ENCODE peak calls at places on chromosomes 7 and 10, in seven cellular contexts. V, D, A, M, U, K and J are unnamed samples. For H3K36me3, the result is how much of the 10 kb centered on the place peaks cover.

GRCh38 chr7:101169838-101170531 is 4.6 kb upstream of the VGF start:
- DNase-seq in K (peak), D (peak), V (no peak), A (peak), M (peak), U (peak), J (peak)

GRCh38 chr10:83991986-83992753 is 147.1 kb upstream of the GHITM start:
- DNase-seq in A (no peak), K (peak), V (peak), U (no peak), D (peak), M (peak), J (peak)

GRCh38 chr7:149414745-149415390 is 46.0 kb downstream of the ZNF777 start:
- DNase-seq in K (peak), U (no peak), D (peak), A (no peak), V (no peak), M (peak), J (peak)

GRCh38 chr7:30019960-30020359 is 6.5 kb downstream of the FKBP14 start:
- DNase-seq in D (no peak), K (no peak), U (no peak), M (no peak), V (no peak), A (no peak), J (no peak)

GRCh38 chr7:45610019-45610418 is 35.9 kb downstream of the ADCY1 start:
- DNase-seq in A (no peak), D (no peak), U (no peak), M (no peak), V (no peak), K (no peak), J (no peak)

GRCh38 chr7:84536256-84536870 is 341.8 kb upstream of the SEMA3A start:
- DNase-seq in K (no peak), A (no peak), U (no peak), M (no peak), V (no peak), D (no peak), J (no peak)

GRCh38 chr10:44289125-44289524 is 95.8 kb downstream of the CXCL12 start:
- DNase-seq in K (no peak), M (no peak), U (no peak), D (no peak), A (no peak), V (no peak), J (no peak)

GRCh38 chr7:17557305-17557704 is 258.9 kb downstream of the AHR start:
- DNase-seq in M (no peak), D (no peak), K (no peak), U (no peak), V (no peak), A (no peak), J (no peak)

GRCh38 chr10:44043646-44044368 is 341.1 kb downstream of the CXCL12 start:
- DNase-seq in U (no peak), V (no peak), K (no peak), M (no peak), A (no peak), D (no peak), J (no peak)

GRCh38 chr10:57336339-57336738 is 931.4 kb downstream of the IPMK start:
- DNase-seq in M (no peak), U (no peak), D (no peak), K (no peak), A (no peak), V (no peak), J (no peak)

GRCh38 chr10:119111968-119112515 is 8.1 kb downstream of the DENND10 start:
- DNase-seq in U (no peak), V (no peak), M (no peak), A (no peak), D (no peak), K (no peak), J (no peak)

GRCh38 chr7:91424372-91424771 is 160.1 kb downstream of the FZD1 start:
- DNase-seq in A (no peak), D (no peak), K (peak), M (no peak), U (no peak), V (no peak), J (no peak)

GRCh38 chr10:77539147-77539935 is 98.3 kb downstream of the KCNMA1 start:
- DNase-seq in M (no peak), V (no peak), K (no peak), D (no peak), U (no peak), A (no peak), J (no peak)

GRCh38 chr10:100817268-100817839 is 72.0 kb downstream of the PAX2 start:
- DNase-seq in V (no peak), A (no peak), U (no peak), D (no peak), M (peak), K (peak), J (no peak)

GRCh38 chr10:92847185-92847864 is 995 bp upstream of the EXOC6 start:
- DNase-seq in K (no peak), A (no peak), V (no peak), D (no peak), U (no peak), M (no peak), J (no peak)

GRCh38 chr10:103890194-103890658 is 27.8 kb downstream of the STN1 start:
- DNase-seq in A (no peak), K (no peak), V (peak), D (peak), U (no peak), M (peak), J (peak)

GRCh38 chr7:142875456-142875855 is 10.1 kb downstream of the TRPV6 start:
- DNase-seq in V (no peak), A (no peak), M (peak), K (no peak), U (peak), D (no peak), J (no peak)

GRCh38 chr7:128122577-128123290 is 91.5 kb upstream of the LRRC4 start:
- DNase-seq in A (no peak), V (no peak), D (no peak), K (no peak), U (no peak), M (no peak), J (no peak)

GRCh38 chr10:51063659-51064535 is 10.4 kb upstream of the PRKG1 start:
- DNase-seq in U (no peak), A (no peak), D (peak), K (peak), V (peak), M (no peak), J (no peak)

GRCh38 chr7:123621707-123622106 is 20.1 kb downstream of the ASB15 start:
- DNase-seq in D (no peak), U (no peak), A (no peak), M (no peak), K (no peak), V (no peak), J (no peak)

GRCh38 chr7:75819711-75820110 is 6.1 kb upstream of the CCL24 start:
- DNase-seq in K (no peak), D (no peak), V (no peak), U (no peak), M (peak), A (no peak), J (no peak)

GRCh38 chr10:6013413-6014192 is 36.3 kb upstream of the IL15RA start:
- DNase-seq in K (no peak), D (no peak), U (no peak), M (no peak), V (no peak), A (no peak), J (peak)

GRCh38 chr7:98378210-98378819 is 22.6 kb downstream of the BAIAP2L1 start:
- DNase-seq in A (no peak), M (peak), U (no peak), D (no peak), V (no peak), K (no peak), J (no peak)

GRCh38 chr10:117374506-117375359 is 507 bp downstream of the PDZD8 start:
- DNase-seq in U (peak), M (peak), K (peak), A (peak), V (no peak), D (peak), J (peak)

GRCh38 chr10:107496594-107496993 is 332.1 kb upstream of the SORCS1 start:
- DNase-seq in U (no peak), M (no peak), K (no peak), D (no peak), A (no peak), V (no peak), J (no peak)

GRCh38 chr10:98920807-98921206 is 314.8 kb downstream of the HPSE2 start:
- DNase-seq in V (no peak), D (peak), M (no peak), A (no peak), U (no peak), K (no peak), J (no peak)

GRCh38 chr10:93039721-93040120 is 20.9 kb upstream of the CYP26C1 start:
- DNase-seq in U (no peak), K (peak), A (no peak), V (peak), D (peak), M (no peak), J (no peak)

GRCh38 chr7:95690367-95690947 is 81.9 kb upstream of the DYNC1I1 start:
- DNase-seq in M (no peak), K (peak), A (no peak), V (peak), D (peak), U (no peak), J (peak)

GRCh38 chr7:101602484-101603241 is 26.4 kb downstream of the MYL10 start:
- DNase-seq in K (peak), A (peak), D (peak), V (peak), M (peak), U (no peak), J (peak)

GRCh38 chr7:24783731-24784130 is 26.5 kb upstream of the GSDME start:
- DNase-seq in M (no peak), U (no peak), V (no peak), D (no peak), A (no peak), K (no peak), J (no peak)

DNA sequence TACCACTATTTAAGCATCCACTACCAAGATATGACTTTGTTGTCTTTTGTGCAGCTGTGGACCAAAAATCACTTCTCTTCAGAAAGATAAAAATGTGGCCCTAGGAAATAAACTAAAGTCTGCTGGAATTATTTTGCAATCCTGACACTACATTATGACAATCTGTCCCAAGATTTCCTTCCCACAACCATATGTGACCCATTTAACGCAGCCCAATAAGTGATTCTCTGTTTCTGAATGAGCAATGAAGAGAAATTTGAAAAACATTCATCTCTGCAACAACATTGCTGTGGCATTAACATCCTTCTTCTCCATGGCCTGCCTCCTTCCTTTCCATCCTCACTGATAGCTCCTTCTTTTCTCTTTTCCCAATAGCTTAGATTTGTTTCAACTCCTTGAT is 212.0 kb downstream of the TSPAN12 start:
- DNase-seq in V (no peak), D (no peak), A (no peak), K (no peak), U (no peak), M (no peak), J (no peak)
- H3K36me3 ChIP-seq in V (under half), D (under half), A (under half), K (under half), U (under half), M (under half), J (under half)

DNA sequence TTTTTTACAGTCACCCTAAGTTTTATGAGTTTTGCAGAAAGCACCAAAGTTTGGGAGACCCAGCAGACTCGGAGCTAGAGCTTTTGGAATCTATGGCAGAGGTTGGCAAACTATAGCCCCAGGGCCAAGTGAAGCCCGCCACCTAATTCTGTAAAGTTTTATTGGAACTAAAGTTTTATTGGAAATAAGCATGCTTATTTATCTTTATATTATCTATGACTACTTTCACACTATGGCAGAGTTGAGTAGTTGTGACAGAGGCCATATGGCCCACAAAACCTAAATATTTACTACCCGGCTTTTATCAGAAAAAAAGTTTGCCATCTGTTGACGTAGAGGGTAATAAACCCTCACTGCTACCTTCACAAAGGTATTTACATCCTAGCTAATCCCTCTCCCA is 267.6 kb downstream of the GPAM start:
- DNase-seq in V (no peak), D (no peak), U (no peak), K (no peak), M (no peak), A (no peak), J (no peak)
- H3K27ac ChIP-seq in V (no peak), D (no peak), U (no peak), K (no peak), M (no peak), A (no peak), J (no peak)

DNA sequence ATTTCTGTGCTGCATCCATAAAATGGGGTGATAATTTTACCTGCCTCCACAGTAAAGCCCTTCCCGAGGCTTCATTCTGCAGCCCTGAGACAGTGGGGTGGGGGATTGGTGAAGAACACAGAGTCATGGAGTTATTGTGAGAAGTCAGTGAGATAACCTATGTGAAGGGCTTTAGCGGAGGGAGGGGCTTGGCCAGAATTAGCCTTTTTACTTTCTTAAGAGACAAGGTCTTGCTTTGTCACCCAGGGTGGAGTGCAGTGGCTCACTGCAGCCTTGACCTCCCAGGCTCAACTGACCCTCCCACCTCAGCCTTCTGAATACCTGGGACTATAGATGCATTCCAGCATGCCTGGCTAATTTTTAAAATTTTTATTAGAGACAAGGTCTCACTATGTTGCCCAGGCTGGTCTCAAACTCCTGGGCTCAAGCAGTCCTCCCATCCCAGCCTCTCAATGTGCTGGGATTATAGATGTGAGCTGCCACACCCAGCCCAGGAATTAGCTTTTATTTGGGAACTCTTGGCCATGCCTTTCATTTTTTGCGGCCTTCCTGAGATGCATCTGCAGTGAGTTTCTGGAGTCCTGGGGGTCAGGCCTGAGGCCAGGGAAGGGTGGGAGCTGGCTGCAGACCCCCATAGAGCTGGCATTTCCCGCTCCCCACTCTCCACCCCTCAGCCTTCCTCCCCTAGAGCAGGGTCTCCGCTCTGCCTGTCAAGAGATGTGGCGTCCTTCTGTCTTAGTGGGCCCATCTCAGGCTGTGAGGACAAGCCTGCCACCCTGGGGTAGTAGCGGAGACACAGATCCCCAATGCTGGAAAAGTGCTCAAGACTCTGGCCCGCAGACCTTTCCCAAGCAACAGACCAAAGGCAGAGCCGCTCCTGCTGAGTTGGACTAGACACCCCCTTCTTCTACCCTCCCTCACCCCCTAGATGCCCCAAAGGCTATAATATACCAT is 77.0 kb downstream of the ZMIZ1 start:
- DNase-seq in D (no peak), M (no peak), V (no peak), A (no peak), K (no peak), U (no peak), J (no peak)
- H3K36me3 ChIP-seq in D (under half), M (under half), V (under half), A (under half), K (under half), U (under half), J (under half)

DNA sequence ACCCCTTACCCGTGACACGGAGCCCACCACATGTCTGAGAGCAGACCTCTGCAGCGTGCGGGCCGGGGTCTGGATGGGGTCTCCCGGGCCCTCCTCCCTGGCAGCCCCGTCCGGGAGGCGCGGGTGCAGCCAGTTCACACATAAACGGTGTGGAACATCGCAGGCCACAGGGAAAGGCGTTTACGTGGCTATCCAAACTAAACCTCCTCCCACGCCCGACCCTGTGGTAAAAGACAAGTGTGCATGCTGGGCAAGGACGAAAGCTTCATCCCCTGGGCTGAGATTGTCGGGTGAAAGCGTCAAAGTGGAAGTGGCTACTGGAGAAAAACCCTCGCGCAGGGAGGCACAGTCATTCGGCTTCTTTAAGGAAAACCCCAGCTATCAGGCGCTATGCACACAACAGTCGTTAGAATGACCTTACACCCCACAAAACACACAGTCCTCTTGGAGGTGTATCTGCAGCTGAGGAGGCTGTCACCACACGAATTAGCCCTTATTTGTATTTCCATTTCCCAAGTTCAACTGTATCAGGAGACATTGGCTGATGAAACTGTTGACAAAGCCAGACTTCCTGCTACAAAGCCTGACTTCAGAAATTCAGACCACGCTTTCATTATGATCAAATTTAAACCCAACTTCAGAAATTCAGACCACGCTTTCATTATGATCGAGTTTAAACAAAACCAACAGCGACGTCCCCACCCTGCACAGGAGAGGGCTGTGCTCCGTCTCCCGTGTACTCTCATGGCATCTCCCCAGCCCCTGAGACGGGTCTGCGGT is 15.3 kb downstream of the GPER1 start:
- DNase-seq in D (peak), U (no peak), V (no peak), A (no peak), K (no peak), M (no peak), J (no peak)
- H3K27ac ChIP-seq in D (peak), U (no peak), V (no peak), A (no peak), K (peak), M (no peak), J (no peak)

GRCh38 chr7:104328308-104328969 is at the start of gene LHFPL3:
- DNase-seq in D (peak), M (no peak), V (no peak), K (peak), U (no peak), A (no peak), J (peak)

GRCh38 chr7:104328970-104329825 is 795 bp downstream of the LHFPL3 start:
- DNase-seq in A (no peak), K (peak), U (no peak), V (no peak), M (no peak), D (peak), J (no peak)

GRCh38 chr7:104327534-104327933 is 869 bp upstream of the LHFPL3 start:
- DNase-seq in U (no peak), M (no peak), K (no peak), A (no peak), V (no peak), D (no peak), J (no peak)

GRCh38 chr7:104327963-104328307 is 468 bp upstream of the LHFPL3 start:
- DNase-seq in A (no peak), U (no peak), V (no peak), K (peak), M (no peak), D (peak), J (no peak)
- H3K36me3 ChIP-seq in A (under half), U (under half), V (under half), K (under half), M (under half), D (under half), J (under half)